ENCODE peak calls at places on chromosome 12, in nine cellular contexts. G is activated CD8-positive, alpha-beta T cell treated with anti-CD3 and anti-CD28 coated beads for 36 hours; T is choroid plexus epithelial cell; D is fibroblast of the aortic adventitia; L is NCI-H748 treated with DMSO at 0.1 percent for 48 hours; C is HTR-8/SVneo; I is heart left ventricle; N is hepatocyte; O is endothelial cell. K is an unnamed sample.

GRCh38 chr12:120640840-120641833 is 711 bp downstream of the CABP1 start:
- DNase-seq in G (peak; percentile 70), T (peak; percentile 50), D (peak; percentile 36), L (no peak), C (peak; percentile 63), I (peak; percentile 48), N (peak; percentile 81), O (peak; percentile 72), K (peak; percentile 9)

GRCh38 chr12:116352315-116352835 is 74.9 kb upstream of the MED13L start:
- DNase-seq in G (no peak), T (no peak), D (no peak), L (no peak), C (no peak), I (no peak), N (no peak), O (no peak), K (no peak)

GRCh38 chr12:43098078-43098477 is 453.9 kb downstream of the ADAMTS20 start:
- DNase-seq in G (no peak), T (no peak), D (no peak), L (peak; percentile 41), C (no peak), I (no peak), N (no peak), O (no peak), K (no peak)

GRCh38 chr12:77746108-77746507 is 84.6 kb upstream of the NAV3 start:
- DNase-seq in G (no peak), T (peak; percentile 74), D (peak; percentile 62), L (peak; percentile 98), C (no peak), I (no peak), N (no peak), O (no peak), K (peak; percentile 89)

GRCh38 chr12:39574785-39575497 is 44.7 kb downstream of the ABCD2 start:
- DNase-seq in G (no peak), T (no peak), D (no peak), L (no peak), C (no peak), I (no peak), N (no peak), O (no peak), K (no peak)

GRCh38 chr12:123264642-123265041 is 7.0 kb downstream of the CDK2AP1 start:
- DNase-seq in G (peak; percentile 34), T (no peak), D (no peak), L (no peak), C (no peak), I (no peak), N (no peak), O (peak; percentile 28), K (no peak)

GRCh38 chr12:75933136-75933535 is 98.4 kb downstream of the PHLDA1 start:
- DNase-seq in G (no peak), T (peak; percentile 93), D (peak; percentile 86), L (no peak), C (no peak), I (no peak), N (peak; percentile 40), O (no peak), K (no peak)

GRCh38 chr12:108720757-108721514 is 10.4 kb downstream of the CORO1C start:
- DNase-seq in G (no peak), T (no peak), D (peak; percentile 58), L (no peak), C (no peak), I (no peak), N (no peak), O (no peak), K (no peak)

GRCh38 chr12:54300732-54301427 is at the start of gene NFE2:
- DNase-seq in G (peak; percentile 55), T (peak; percentile 74), D (peak; percentile 65), L (peak; percentile 15), C (peak; percentile 68), I (no peak), N (peak; percentile 87), O (peak; percentile 61), K (no peak)

GRCh38 chr12:132647858-132648257 is 29.3 kb downstream of the P2RX2 start:
- DNase-seq in G (no peak), T (no peak), D (no peak), L (no peak), C (no peak), I (no peak), N (no peak), O (no peak), K (no peak)

GRCh38 chr12:77957034-77957433 is 126.3 kb downstream of the NAV3 start:
- DNase-seq in G (no peak), T (no peak), D (no peak), L (no peak), C (no peak), I (no peak), N (no peak), O (no peak), K (no peak)

GRCh38 chr12:32399373-32400113 is at the start of gene FGD4:
- DNase-seq in G (peak; percentile 73), T (peak; percentile 85), D (peak; percentile 58), L (peak; percentile 63), C (peak; percentile 64), I (peak; percentile 85), N (peak; percentile 93), O (peak; percentile 81), K (peak; percentile 93)

GRCh38 chr12:1642513-1642912 is 13.5 kb downstream of the WNT5B start:
- DNase-seq in G (no peak), T (no peak), D (no peak), L (peak; percentile 7), C (no peak), I (no peak), N (peak; percentile 37), O (no peak), K (peak; percentile 26)

GRCh38 chr12:42915426-42915825 is 325.9 kb upstream of the PRICKLE1 start:
- DNase-seq in G (no peak), T (no peak), D (no peak), L (no peak), C (no peak), I (no peak), N (no peak), O (no peak), K (no peak)

GRCh38 chr12:6089041-6089823 is 35.2 kb downstream of the VWF start:
- DNase-seq in G (no peak), T (peak; percentile 31), D (no peak), L (peak; percentile 64), C (no peak), I (no peak), N (peak; percentile 83), O (no peak), K (no peak)

GRCh38 chr12:56078931-56079728 is 835 bp upstream of the ERBB3 start:
- DNase-seq in G (peak; percentile 63), T (peak; percentile 74), D (peak; percentile 80), L (peak; percentile 71), C (peak; percentile 81), I (peak; percentile 76), N (peak; percentile 93), O (peak; percentile 95), K (peak; percentile 17)

GRCh38 chr12:33357181-33357580 is 82.4 kb downstream of the SYT10 start:
- DNase-seq in G (no peak), T (no peak), D (no peak), L (no peak), C (no peak), I (no peak), N (no peak), O (no peak), K (no peak)

GRCh38 chr12:14937689-14938088 is 648 bp downstream of the ERP27 start:
- DNase-seq in G (no peak), T (no peak), D (no peak), L (no peak), C (no peak), I (no peak), N (no peak), O (no peak), K (no peak)

GRCh38 chr12:104182144-104182543 is 33.4 kb upstream of the TXNRD1 start:
- DNase-seq in G (no peak), T (peak; percentile 98), D (peak; percentile 99), L (no peak), C (no peak), I (peak; percentile 22), N (no peak), O (no peak), K (no peak)

GRCh38 chr12:92928431-92928961 is 599 bp downstream of the EEA1 start:
- DNase-seq in G (peak; percentile 78), T (peak; percentile 26), D (peak; percentile 23), L (no peak), C (no peak), I (peak; percentile 42), N (peak; percentile 71), O (no peak), K (peak; percentile 29)

GRCh38 chr12:110743571-110744093 is 941 bp upstream of the PPP1CC start:
- DNase-seq in G (peak; percentile 18), T (peak; percentile 34), D (peak; percentile 46), L (no peak), C (no peak), I (peak; percentile 37), N (peak; percentile 65), O (no peak), K (no peak)

GRCh38 chr12:111363578-111363977 is 5.3 kb downstream of the PHETA1 start:
- DNase-seq in G (no peak), T (peak; percentile 74), D (peak; percentile 65), L (no peak), C (no peak), I (no peak), N (no peak), O (no peak), K (no peak)

GRCh38 chr12:113271853-113272561 is 50.7 kb downstream of the TPCN1 start:
- DNase-seq in G (peak; percentile 58), T (peak; percentile 84), D (peak; percentile 94), L (no peak), C (peak; percentile 71), I (peak; percentile 83), N (peak; percentile 69), O (no peak), K (no peak)

GRCh38 chr12:131274906-131275305 is 321.2 kb downstream of the ADGRD1 start:
- DNase-seq in G (no peak), T (no peak), D (no peak), L (no peak), C (no peak), I (no peak), N (no peak), O (no peak), K (no peak)

GRCh38 chr12:73460212-73460611 is 1077.4 kb upstream of the ATXN7L3B start:
- DNase-seq in G (no peak), T (no peak), D (no peak), L (no peak), C (no peak), I (no peak), N (no peak), O (no peak), K (no peak)

K was measured in NCI-H1105.